ENCODE peak calls at places on chromosomes 2 and 18, in four cellular contexts. H is C1 segment of cervical spinal cord, V is AG09319, O is KG1. C is an unnamed sample.
A peak's percentile ranks its signal among the peaks of the same experiment; 100 is the strongest.

GRCh38 chr2:101622210-101622609 is 75.3 kb upstream of the MAP4K4 start:
- DNase-seq in H (no peak), V (no peak), O (no peak), C (no peak)

GRCh38 chr2:62698653-62699052 is 6.9 kb upstream of the EHBP1 start:
- DNase-seq in H (no peak), V (no peak), O (no peak), C (no peak)

GRCh38 chr2:163697429-163697828 is 38.4 kb downstream of the FIGN start:
- DNase-seq in H (no peak), V (no peak), O (no peak), C (no peak)

GRCh38 chr18:59996370-59996966 is 96.7 kb downstream of the PMAIP1 start:
- DNase-seq in H (no peak), V (peak; percentile 22), O (no peak), C (peak; percentile 75)

GRCh38 chr2:96100893-96101304 is 15.5 kb downstream of the ADRA2B start:
- DNase-seq in H (no peak), V (no peak), O (no peak), C (no peak)

GRCh38 chr2:241804326-241805276 is 4.4 kb upstream of the NEU4 start:
- DNase-seq in H (no peak), V (no peak), O (no peak), C (peak; percentile 53)

GRCh38 chr2:226031962-226032441 is 632.5 kb downstream of the NYAP2 start:
- DNase-seq in H (no peak), V (no peak), O (no peak), C (no peak)

GRCh38 chr2:240512109-240512485 is 45.7 kb downstream of the ANKMY1 start:
- DNase-seq in H (no peak), V (no peak), O (no peak), C (no peak)

GRCh38 chr2:98912957-98913915 is 22.8 kb downstream of the CRACDL start:
- DNase-seq in H (no peak), V (no peak), O (no peak), C (no peak)

GRCh38 chr2:239200646-239201530 is 199.9 kb downstream of the HDAC4 start:
- DNase-seq in H (no peak), V (no peak), O (no peak), C (no peak)

GRCh38 chr2:170715062-170715931 is at the start of gene SP5:
- DNase-seq in H (no peak), V (no peak), O (no peak), C (peak; percentile 91)

GRCh38 chr18:59957957-59958356 is 58.2 kb downstream of the PMAIP1 start:
- DNase-seq in H (no peak), V (peak; percentile 1), O (peak; percentile 45), C (peak; percentile 96)

GRCh38 chr2:95050385-95051300 is 25.1 kb downstream of the MAL start:
- DNase-seq in H (no peak), V (no peak), O (no peak), C (no peak)

GRCh38 chr2:108616731-108617161 is 82.5 kb downstream of the LIMS1 start:
- DNase-seq in H (no peak), V (no peak), O (no peak), C (no peak)

GRCh38 chr2:147471126-147471525 is 373.7 kb upstream of the ACVR2A start:
- DNase-seq in H (no peak), V (no peak), O (no peak), C (no peak)

C was measured in OCI-M1.